ENCODE peak calls at places on chromosomes 7 and 10, in seven cellular contexts. G is cardiac fibroblast; M is A549; I is astrocyte; C is kidney; X is effector memory CD4-positive, alpha-beta T cell; Z is CD8-positive, alpha-beta memory T cell. B is an unnamed sample.

GRCh38 chr10:18341063-18341462 is 200.8 kb downstream of the CACNB2 start:
- DNase-seq in M (no peak), X (no peak), I (no peak), C (no peak), Z (no peak), G (no peak), B (no peak)

GRCh38 chr7:130909161-130909836 is 175.3 kb upstream of the KLF14 start:
- DNase-seq in M (no peak), Z (no peak), I (no peak), X (no peak), C (no peak), G (peak; percentile 34), B (no peak)

GRCh38 chr10:100748251-100749058 is 3.1 kb downstream of the PAX2 start:
- DNase-seq in X (no peak), C (no peak), Z (no peak), G (no peak), I (no peak), M (no peak), B (no peak)

GRCh38 chr7:55160539-55160938 is 141.7 kb downstream of the EGFR start:
- DNase-seq in C (no peak), Z (no peak), G (peak; percentile 87), X (no peak), M (no peak), I (peak; percentile 86), B (no peak)

GRCh38 chr7:157775560-157776332 is 438.9 kb downstream of the DNAJB6 start:
- DNase-seq in G (no peak), Z (no peak), X (no peak), I (no peak), C (no peak), M (no peak), B (no peak)

GRCh38 chr7:15284406-15284805 is 277.4 kb downstream of the AGMO start:
- DNase-seq in X (no peak), I (no peak), G (peak; percentile 36), Z (no peak), M (no peak), C (no peak), B (no peak)

GRCh38 chr10:34112431-34112830 is 702.7 kb downstream of the PARD3 start:
- DNase-seq in X (no peak), C (no peak), M (no peak), I (no peak), Z (no peak), G (no peak), B (no peak)

GRCh38 chr10:117004627-117005453 is at the start of gene SHTN1:
- DNase-seq in I (peak; percentile 49), G (peak; percentile 38), C (peak; percentile 93), M (peak; percentile 75), Z (peak; percentile 1), X (no peak), B (peak; percentile 45)

GRCh38 chr7:2376351-2377154 is 21.9 kb downstream of the EIF3B start:
- DNase-seq in M (no peak), Z (no peak), X (no peak), I (no peak), G (no peak), C (no peak), B (no peak)

GRCh38 chr7:3371601-3372000 is 70.5 kb downstream of the SDK1 start:
- DNase-seq in C (no peak), I (peak; percentile 34), G (no peak), M (no peak), Z (no peak), X (no peak), B (peak; percentile 9)

GRCh38 chr10:37965006-37965405 is 11.4 kb downstream of the ZNF25 start:
- DNase-seq in M (no peak), G (no peak), C (no peak), X (no peak), Z (no peak), I (no peak), B (no peak)

GRCh38 chr7:158302274-158303070 is 285.2 kb downstream of the PTPRN2 start:
- DNase-seq in M (no peak), I (peak; percentile 62), C (no peak), Z (no peak), X (no peak), G (no peak), B (no peak)

DNA sequence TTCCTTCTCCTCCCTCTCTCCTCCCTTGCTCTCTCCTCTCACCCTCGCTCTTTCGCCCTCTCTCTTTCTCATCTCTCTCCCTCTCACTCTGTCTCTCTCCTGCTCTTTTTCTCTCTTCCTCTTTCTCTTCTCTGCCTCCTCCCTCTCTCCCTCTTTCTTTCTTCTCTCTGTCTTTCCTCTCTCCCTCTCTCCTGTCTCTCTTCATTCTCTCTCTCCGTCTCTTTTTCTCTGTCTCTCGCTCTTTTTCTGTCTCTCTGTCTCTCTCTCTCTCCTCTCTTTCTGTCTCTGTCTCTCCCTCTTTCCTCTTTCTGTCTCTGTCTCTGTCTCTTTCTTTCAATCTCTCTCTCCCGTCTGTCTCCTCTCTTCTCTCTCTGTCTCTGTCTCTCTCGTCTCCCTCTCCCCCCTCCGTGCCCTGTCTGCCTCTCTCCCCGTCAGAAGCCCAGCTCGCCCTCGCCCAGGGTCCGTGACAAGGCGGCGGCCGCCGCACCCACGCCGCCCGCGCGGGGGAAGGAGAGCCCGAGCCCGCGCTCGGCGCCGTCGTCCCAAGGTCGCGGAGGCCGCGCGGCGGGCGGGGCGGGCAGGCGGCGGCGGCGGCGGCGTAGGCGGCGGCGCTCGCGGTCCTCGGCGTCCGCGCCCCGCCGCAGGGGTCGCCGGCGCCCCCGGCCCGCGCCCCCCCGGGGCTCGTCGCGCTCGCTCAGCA is 21.3 kb upstream of the HSPB1 start:
- DNase-seq in M (no peak), G (no peak), X (no peak), I (no peak), C (no peak), Z (no peak), B (no peak)
- H3K4me3 ChIP-seq in M (peak overlapping the region; percentile 78), G (no peak overlapping the region), X (peak overlapping the region; percentile 46), I (peak overlapping the region; percentile 17), C (peak overlapping the region; percentile 23), Z (peak overlapping the region; percentile 37), B (no peak overlapping the region)

GRCh38 chr7:47535704-47536628 is 45.9 kb downstream of the TNS3 start:
- DNase-seq in M (no peak), Z (no peak), I (peak; percentile 21), X (no peak), G (no peak), C (no peak), B (no peak)

GRCh38 chr7:47534322-47535032 is 47.4 kb downstream of the TNS3 start:
- DNase-seq in X (no peak), M (no peak), Z (no peak), C (no peak), I (peak; percentile 59), G (no peak), B (no peak)

GRCh38 chr7:47537716-47538640 is 43.9 kb downstream of the TNS3 start:
- DNase-seq in M (no peak), Z (no peak), X (no peak), G (no peak), C (no peak), I (peak; percentile 29), B (no peak)

GRCh38 chr7:47536705-47537611 is 45.0 kb downstream of the TNS3 start:
- DNase-seq in I (peak; percentile 75), G (peak; percentile 55), M (no peak), C (peak; percentile 84), Z (no peak), X (no peak), B (no peak)

DNA sequence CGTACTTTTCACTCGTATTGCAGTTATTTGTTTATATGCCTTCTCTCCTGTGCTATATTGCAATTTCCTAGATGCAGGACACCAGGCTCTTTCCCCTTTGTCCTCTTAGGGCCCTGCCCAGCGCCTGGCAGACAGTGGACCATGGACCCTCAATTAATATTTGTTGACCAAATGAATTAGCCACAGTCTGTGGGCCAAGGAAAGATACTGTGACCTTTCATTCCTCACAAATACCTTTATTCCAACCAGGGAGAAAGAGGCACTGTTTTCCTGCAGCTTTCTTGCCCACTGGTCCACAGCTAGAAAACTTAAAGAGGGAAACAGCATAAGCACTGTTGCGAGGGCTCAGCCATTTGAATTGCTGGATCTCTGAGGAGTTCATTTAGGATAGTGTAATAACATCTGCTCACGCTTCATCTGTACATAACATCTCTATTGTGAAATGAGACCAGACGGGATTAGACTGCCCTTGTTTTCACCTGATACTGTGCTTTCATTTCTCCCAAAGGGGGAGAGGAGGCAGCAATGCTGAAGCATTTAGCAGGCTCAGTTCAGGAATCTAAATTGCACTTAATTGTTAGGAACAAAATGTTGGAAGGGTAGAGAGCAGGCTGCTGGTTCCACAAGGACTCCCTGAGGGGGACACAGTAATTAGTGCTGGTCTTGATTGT is 46.7 kb downstream of the TNS3 start:
- DNase-seq in C (no peak), I (peak; percentile 39), X (no peak), M (no peak), Z (no peak), G (no peak), B (no peak)
- H3K4me3 ChIP-seq in C (no peak overlapping the region), I (no peak overlapping the region), X (no peak overlapping the region), M (no peak overlapping the region), Z (no peak overlapping the region), G (no peak overlapping the region), B (no peak overlapping the region)

GRCh38 chr7:76049295-76049694 is 1.4 kb downstream of the MDH2 start:
- DNase-seq in G (no peak), C (no peak), X (no peak), M (no peak), Z (no peak), I (no peak), B (no peak)
- H3K4me3 ChIP-seq in G (no peak overlapping the region), C (peak overlapping the region; percentile 99), X (no peak overlapping the region), M (peak overlapping the region; percentile 98), Z (peak overlapping the region; percentile 12), I (peak overlapping the region; percentile 100), B (peak overlapping the region; percentile 97)

GRCh38 chr10:32346551-32347362 is at the start of gene EPC1:
- DNase-seq in G (peak; percentile 90), I (peak; percentile 78), M (peak; percentile 90), C (peak; percentile 96), Z (peak; percentile 95), X (peak; percentile 80), B (peak; percentile 89)

GRCh38 chr10:32349199-32349585 is 2.2 kb upstream of the EPC1 start:
- DNase-seq in I (no peak), Z (no peak), G (no peak), X (no peak), M (no peak), C (no peak), B (no peak)

GRCh38 chr10:32347363-32347735 is 391 bp upstream of the EPC1 start:
- DNase-seq in G (no peak), M (no peak), X (no peak), I (no peak), C (no peak), Z (no peak), B (no peak)

GRCh38 chr10:32349968-32350738 is 3.2 kb upstream of the EPC1 start:
- DNase-seq in M (no peak), Z (no peak), G (no peak), X (no peak), I (peak; percentile 46), C (no peak), B (no peak)

DNA sequence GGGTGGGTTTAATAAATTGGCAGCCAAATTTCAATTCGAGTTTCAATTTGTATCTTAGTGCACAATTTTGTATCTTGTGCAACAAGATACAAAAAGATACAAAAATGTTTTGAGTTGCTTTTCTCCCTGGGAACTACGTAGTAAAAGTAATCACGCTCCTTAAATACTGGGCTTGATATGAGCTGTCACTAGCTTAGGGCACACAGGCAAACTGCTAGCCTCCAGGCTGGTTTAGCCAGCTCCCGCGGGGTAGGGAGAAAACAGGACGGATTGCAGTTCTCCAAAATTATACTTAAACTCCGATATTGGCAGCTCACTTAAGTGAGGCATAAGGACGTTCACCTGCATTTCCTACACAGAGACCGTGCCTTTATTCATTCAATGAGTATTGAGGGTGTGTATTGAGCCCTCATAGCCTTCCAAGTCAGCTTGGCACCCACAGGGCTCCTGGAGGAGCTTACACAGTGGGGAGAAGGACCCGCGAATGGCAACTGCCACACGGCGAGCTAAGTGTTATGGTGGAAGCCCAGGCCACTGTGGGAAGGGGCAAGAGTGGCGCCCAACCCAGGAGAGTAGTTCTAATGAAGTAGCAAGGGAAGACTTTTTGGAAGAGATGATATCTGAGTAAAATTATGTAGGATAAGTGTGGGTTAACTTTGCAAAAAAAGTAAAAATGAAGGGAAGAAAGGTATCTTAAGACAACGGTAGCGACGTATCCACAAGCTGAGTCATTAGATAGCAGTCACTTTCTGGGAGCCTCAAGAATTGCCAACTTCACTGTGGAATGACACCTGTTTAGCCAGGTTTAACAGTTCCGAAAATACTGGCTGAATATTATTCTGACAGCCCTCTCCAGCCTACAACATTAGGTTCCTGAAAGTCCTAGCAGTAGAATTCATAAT is 1.6 kb upstream of the EPC1 start:
- DNase-seq in M (no peak), C (peak; percentile 55), I (no peak), Z (no peak), G (no peak), X (no peak), B (no peak)
- H3K4me3 ChIP-seq in M (peak overlapping the region; percentile 78), C (peak overlapping the region; percentile 73), I (no peak overlapping the region), Z (no peak overlapping the region), G (no peak overlapping the region), X (no peak overlapping the region), B (no peak overlapping the region)

B was measured in Jurkat, Clone E6-1.